ENCODE peak calls at places on chromosome 13, in five cellular contexts. J is H9, I is PC-9, W is thyroid gland, D is uterus. H is an unnamed sample.

GRCh38 chr13:65940720-65941119 is 1289.4 kb downstream of the PCDH9 start:
- DNase-seq in J (no peak), D (no peak), W (no peak), I (no peak), H (no peak)

GRCh38 chr13:102538938-102539337 is 57.8 kb upstream of the TPP2 start:
- DNase-seq in D (no peak), I (no peak), J (no peak), W (no peak), H (no peak)

GRCh38 chr13:94362411-94362909 is 117.0 kb downstream of the DCT start:
- DNase-seq in D (peak; percentile 63), W (peak; percentile 50), I (peak; percentile 67), J (peak; percentile 75), H (no peak)

GRCh38 chr13:66958611-66959010 is 271.5 kb downstream of the PCDH9 start:
- DNase-seq in W (no peak), I (no peak), D (no peak), J (no peak), H (no peak)

GRCh38 chr13:23715762-23716235 is 145.6 kb downstream of the TNFRSF19 start:
- DNase-seq in I (no peak), W (peak; percentile 62), J (peak; percentile 75), D (no peak), H (no peak)

GRCh38 chr13:96089749-96090239 is at the start of gene HS6ST3:
- DNase-seq in D (peak; percentile 20), W (peak; percentile 77), I (no peak), J (peak; percentile 79), H (peak; percentile 20)

GRCh38 chr13:48304132-48304876 is 753 bp downstream of the RB1 start:
- DNase-seq in D (no peak), J (no peak), I (no peak), W (peak; percentile 44), H (no peak)

GRCh38 chr13:63305641-63306133 is 1890.0 kb upstream of the PCDH20 start:
- DNase-seq in I (no peak), D (no peak), W (no peak), J (no peak), H (no peak)

GRCh38 chr13:36533806-36534205 is 101.5 kb downstream of the CCNA1 start:
- DNase-seq in W (no peak), D (no peak), I (no peak), J (no peak), H (no peak)

GRCh38 chr13:87089391-87089790 is 581.8 kb upstream of the SLITRK5 start:
- DNase-seq in I (no peak), J (no peak), D (no peak), W (no peak), H (no peak)

GRCh38 chr13:114311387-114311786 is 2.9 kb upstream of the CHAMP1 start:
- DNase-seq in W (no peak), I (no peak), J (no peak), D (no peak), H (no peak)

GRCh38 chr13:35039012-35039411 is 96.9 kb downstream of the NBEA start:
- DNase-seq in I (no peak), J (no peak), W (no peak), D (no peak), H (no peak)

GRCh38 chr13:30797847-30798246 is 62.5 kb downstream of the ALOX5AP start:
- DNase-seq in D (no peak), I (no peak), J (no peak), W (no peak), H (no peak)

GRCh38 chr13:91014696-91015095 is 332.8 kb upstream of the MIR17HG start:
- DNase-seq in D (no peak), W (no peak), J (no peak), I (no peak), H (no peak)

GRCh38 chr13:29905845-29906244 is 55.4 kb upstream of the UBL3 start:
- DNase-seq in D (no peak), I (peak; percentile 91), J (no peak), W (no peak), H (no peak)

GRCh38 chr13:48125794-48126228 is 30.9 kb upstream of the MED4 start:
- DNase-seq in D (peak; percentile 53), J (no peak), W (peak; percentile 22), I (no peak), H (no peak)

GRCh38 chr13:27269114-27269665 is 1.4 kb upstream of the RASL11A start:
- DNase-seq in W (no peak), D (no peak), J (no peak), I (peak; percentile 82), H (no peak)

GRCh38 chr13:107867701-107868661 is 347.4 kb downstream of the LIG4 start:
- DNase-seq in W (no peak), D (no peak), I (no peak), J (peak; percentile 66), H (no peak)

GRCh38 chr13:20161275-20161950 is 561 bp upstream of the GJA3 start:
- DNase-seq in J (no peak), I (no peak), D (no peak), W (peak; percentile 39), H (no peak)

GRCh38 chr13:20156711-20157110 is 4.1 kb downstream of the GJA3 start:
- DNase-seq in J (peak; percentile 19), W (no peak), D (no peak), I (no peak), H (no peak)

GRCh38 chr13:20159646-20160345 is 1.1 kb downstream of the GJA3 start:
- DNase-seq in I (no peak), W (no peak), D (no peak), J (no peak), H (no peak)

GRCh38 chr13:20160346-20161274 is at the start of gene GJA3:
- DNase-seq in J (peak; percentile 77), W (peak; percentile 24), D (no peak), I (no peak), H (no peak)

GRCh38 chr13:20157387-20157786 is 3.5 kb downstream of the GJA3 start:
- DNase-seq in I (no peak), W (no peak), J (peak; percentile 8), D (no peak), H (no peak)
- H3K4me1 ChIP-seq in I (peaks cover 4% of the 10 kb centered on the region), W (peaks cover 20% of the 10 kb centered on the region), J (no peaks in the 10 kb centered on the region), D (peaks cover 14% of the 10 kb centered on the region), H (no peaks in the 10 kb centered on the region)

GRCh38 chr13:50914301-50914700 is 4.7 kb downstream of the RNASEH2B start:
- DNase-seq in W (no peak), I (no peak), D (no peak), J (no peak), H (no peak)

GRCh38 chr13:50916701-50917184 is 7.2 kb downstream of the RNASEH2B start:
- DNase-seq in D (no peak), W (peak; percentile 13), I (no peak), J (no peak), H (no peak)

GRCh38 chr13:50917572-50917971 is 8.0 kb downstream of the RNASEH2B start:
- DNase-seq in J (no peak), I (no peak), D (no peak), W (no peak), H (no peak)

GRCh38 chr13:50914848-50915247 is 5.3 kb downstream of the RNASEH2B start:
- DNase-seq in W (no peak), D (no peak), I (no peak), J (no peak), H (no peak)

DNA sequence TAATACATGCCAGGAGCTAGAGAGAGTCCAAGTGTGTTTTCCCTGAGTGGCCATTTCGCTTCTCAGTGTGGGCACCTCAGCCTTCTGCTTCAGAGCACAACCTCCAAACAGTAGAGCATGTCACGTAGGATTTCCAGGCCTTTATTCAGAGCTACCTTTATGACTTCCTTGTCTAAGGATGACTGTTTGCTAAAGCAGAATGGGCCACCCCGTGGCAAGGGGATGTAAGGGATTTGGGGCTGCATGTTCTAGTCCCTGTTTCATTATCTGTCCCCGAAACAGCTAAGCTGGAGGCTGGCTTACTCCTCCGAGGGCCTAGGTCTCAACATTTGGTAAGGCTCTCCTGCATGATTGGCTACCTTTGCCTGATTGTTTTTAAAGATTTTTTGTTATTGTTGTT is 6.0 kb downstream of the RNASEH2B start:
- DNase-seq in W (no peak), D (no peak), J (no peak), I (no peak), H (no peak)
- TF ChIP-seq CTCF in W (no peak), D (no peak), J (no peak), I (no peak), H (no peak)

GRCh38 chr13:39484506-39485313 is 118.3 kb downstream of the LHFPL6 start:
- DNase-seq in J (no peak), D (no peak), W (no peak), I (no peak), H (no peak)

GRCh38 chr13:39485314-39485700 is 117.7 kb downstream of the LHFPL6 start:
- DNase-seq in D (no peak), I (no peak), W (no peak), J (no peak), H (no peak)

GRCh38 chr13:39493966-39494365 is 109.0 kb downstream of the LHFPL6 start:
- DNase-seq in J (peak; percentile 49), W (no peak), I (no peak), D (no peak), H (no peak)

DNA sequence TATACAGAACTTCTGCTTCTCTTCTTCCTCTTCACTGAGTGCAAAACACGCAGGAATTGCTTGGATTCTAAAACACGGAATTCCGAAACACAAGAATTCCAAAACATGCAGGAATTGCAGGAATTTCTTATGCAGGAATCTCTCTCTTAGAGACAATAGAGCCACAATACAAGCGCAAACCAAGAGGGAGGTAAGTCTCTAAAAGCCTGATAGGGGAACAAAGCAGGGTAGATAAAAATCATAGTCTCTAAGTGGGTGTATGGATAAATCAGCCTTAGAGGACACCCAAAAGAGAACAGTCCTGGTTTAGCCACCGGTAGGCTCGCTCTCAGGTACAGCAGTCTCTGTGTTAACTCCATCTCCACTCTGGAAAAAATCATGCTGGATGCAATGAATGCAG is 112.9 kb downstream of the LHFPL6 start:
- DNase-seq in W (no peak), J (peak; percentile 34), D (no peak), I (no peak), H (no peak)
- H3K4me1 ChIP-seq in W (no peaks in the 10 kb centered on the region), J (peaks cover 17% of the 10 kb centered on the region), D (no peaks in the 10 kb centered on the region), I (no peaks in the 10 kb centered on the region), H (no peaks in the 10 kb centered on the region)

GRCh38 chr13:112902669-112903068 is 66.3 kb upstream of the MCF2L start:
- DNase-seq in J (no peak), I (no peak), W (peak; percentile 86), D (no peak), H (no peak)
- TF ChIP-seq CTCF in J (no peak), I (no peak), W (no peak), D (no peak), H (no peak)

GRCh38 chr13:98962901-98963594 is 14.8 kb downstream of the DOCK9 start:
- DNase-seq in I (no peak), J (no peak), D (no peak), W (no peak), H (no peak)

GRCh38 chr13:98970293-98970692 is 7.6 kb downstream of the DOCK9 start:
- DNase-seq in W (peak; percentile 80), D (no peak), J (no peak), I (no peak), H (no peak)

GRCh38 chr13:98965325-98965724 is 12.5 kb downstream of the DOCK9 start:
- DNase-seq in J (no peak), I (no peak), D (no peak), W (no peak), H (no peak)

GRCh38 chr13:98963917-98964316 is 13.9 kb downstream of the DOCK9 start:
- DNase-seq in W (no peak), J (no peak), D (no peak), I (no peak), H (no peak)

GRCh38 chr13:98966019-98966418 is 11.8 kb downstream of the DOCK9 start:
- DNase-seq in I (no peak), W (no peak), D (no peak), J (no peak), H (no peak)
- H3K4me1 ChIP-seq in I (no peaks in the 10 kb centered on the region), W (peaks cover 47% of the 10 kb centered on the region), D (no peaks in the 10 kb centered on the region), J (peaks cover 2% of the 10 kb centered on the region), H (peaks cover 4% of the 10 kb centered on the region)